ENCODE peak calls at places on chromosomes 5 and 9, in six cellular contexts. L is heart right ventricle, F is breast epithelium, O is hepatocyte, E is cardiac muscle cell, J is BJ. Y is an unnamed sample.

GRCh38 chr5:108216890-108217289 is 165.0 kb downstream of the FBXL17 start:
- DNase-seq in O (peak; percentile 11), E (peak; percentile 53), J (no peak), L (no peak), F (no peak), Y (no peak)

GRCh38 chr5:77850536-77851228 is 74.5 kb upstream of the TBCA start:
- DNase-seq in J (no peak), L (no peak), F (no peak), O (no peak), E (no peak), Y (no peak)

GRCh38 chr5:108521011-108521700 is 139.3 kb upstream of the FBXL17 start:
- DNase-seq in J (no peak), E (no peak), F (no peak), O (no peak), L (no peak), Y (no peak)

GRCh38 chr9:126956929-126957686 is 42.5 kb downstream of the RALGPS1 start:
- DNase-seq in O (peak; percentile 56), J (peak; percentile 22), F (peak; percentile 14), E (peak; percentile 50), L (peak; percentile 38), Y (no peak)

GRCh38 chr5:179553875-179554274 is 3.5 kb downstream of the RUFY1 start:
- DNase-seq in F (peak; percentile 46), L (no peak), E (peak; percentile 65), O (peak; percentile 32), J (no peak), Y (no peak)

GRCh38 chr5:118531276-118531675 is 457.1 kb downstream of the DTWD2 start:
- DNase-seq in E (no peak), J (no peak), L (no peak), O (no peak), F (no peak), Y (no peak)

GRCh38 chr5:56264417-56265025 is 31.4 kb upstream of the ANKRD55 start:
- DNase-seq in L (no peak), O (peak; percentile 55), E (peak; percentile 29), F (no peak), J (no peak), Y (no peak)

GRCh38 chr9:3848445-3849114 is 322.8 kb upstream of the RFX3 start:
- DNase-seq in O (peak; percentile 17), F (peak; percentile 58), J (no peak), L (no peak), E (peak; percentile 39), Y (no peak)

GRCh38 chr5:125045647-125046046 is 299.2 kb upstream of the ZNF608 start:
- DNase-seq in J (no peak), O (no peak), F (no peak), L (no peak), E (no peak), Y (no peak)

GRCh38 chr5:143592648-143593047 is 189.2 kb upstream of the NR3C1 start:
- DNase-seq in L (no peak), E (peak; percentile 60), F (no peak), J (no peak), O (no peak), Y (no peak)

GRCh38 chr5:112420111-112420864 is 1.2 kb upstream of the EPB41L4A start:
- DNase-seq in O (peak; percentile 92), E (peak; percentile 76), L (peak; percentile 86), J (no peak), F (peak; percentile 72), Y (peak; percentile 41)

GRCh38 chr9:14616188-14616982 is 76.8 kb downstream of the ZDHHC21 start:
- DNase-seq in F (no peak), J (peak; percentile 5), E (peak; percentile 85), L (no peak), O (peak; percentile 68), Y (no peak)

GRCh38 chr9:97628668-97629067 is 4.5 kb downstream of the TSTD2 start:
- DNase-seq in L (no peak), J (no peak), E (no peak), F (no peak), O (no peak), Y (no peak)

GRCh38 chr9:74770508-74771261 is 117.0 kb downstream of the TRPM6 start:
- DNase-seq in O (peak; percentile 35), J (no peak), E (peak; percentile 31), F (no peak), L (no peak), Y (no peak)

GRCh38 chr5:55650391-55650790 is 61.7 kb downstream of the SLC38A9 start:
- DNase-seq in L (no peak), F (no peak), O (no peak), J (no peak), E (peak; percentile 83), Y (no peak)

GRCh38 chr9:92752812-92753404 is 11.7 kb downstream of the BICD2 start:
- DNase-seq in J (no peak), E (no peak), F (no peak), L (no peak), O (no peak), Y (no peak)

GRCh38 chr5:176700239-176700847 is 53.1 kb downstream of the TSPAN17 start:
- DNase-seq in E (peak; percentile 12), F (no peak), L (no peak), O (no peak), J (no peak), Y (no peak)

GRCh38 chr9:114025760-114026159 is 52.3 kb downstream of the AMBP start:
- DNase-seq in O (no peak), J (no peak), E (no peak), L (no peak), F (no peak), Y (no peak)

GRCh38 chr5:125630260-125630659 is 792.9 kb upstream of the GRAMD2B start:
- DNase-seq in E (no peak), J (no peak), O (no peak), L (no peak), F (no peak), Y (no peak)

GRCh38 chr9:134551176-134551575 is 90.4 kb upstream of the COL5A1 start:
- DNase-seq in O (no peak), F (no peak), L (no peak), J (no peak), E (no peak), Y (no peak)

GRCh38 chr5:16013334-16014065 is 166.1 kb downstream of the MARCHF11 start:
- DNase-seq in F (no peak), O (no peak), L (no peak), J (no peak), E (no peak), Y (no peak)

GRCh38 chr5:171420429-171421231 is 1.2 kb downstream of the FGF18 start:
- DNase-seq in E (peak; percentile 92), J (peak; percentile 33), O (peak; percentile 87), L (peak; percentile 91), F (peak; percentile 25), Y (peak; percentile 69)

GRCh38 chr9:13278023-13278367 is 1.5 kb downstream of the MPDZ start:
- DNase-seq in E (peak; percentile 71), J (no peak), O (no peak), F (no peak), L (no peak), Y (no peak)
- H3K4me3 ChIP-seq in E (peak overlapping the region; percentile 82), J (peak overlapping the region; percentile 73), O (peak overlapping the region; percentile 54), F (peak overlapping the region; percentile 90), L (peak overlapping the region; percentile 72), Y (peak overlapping the region; percentile 86)

DNA sequence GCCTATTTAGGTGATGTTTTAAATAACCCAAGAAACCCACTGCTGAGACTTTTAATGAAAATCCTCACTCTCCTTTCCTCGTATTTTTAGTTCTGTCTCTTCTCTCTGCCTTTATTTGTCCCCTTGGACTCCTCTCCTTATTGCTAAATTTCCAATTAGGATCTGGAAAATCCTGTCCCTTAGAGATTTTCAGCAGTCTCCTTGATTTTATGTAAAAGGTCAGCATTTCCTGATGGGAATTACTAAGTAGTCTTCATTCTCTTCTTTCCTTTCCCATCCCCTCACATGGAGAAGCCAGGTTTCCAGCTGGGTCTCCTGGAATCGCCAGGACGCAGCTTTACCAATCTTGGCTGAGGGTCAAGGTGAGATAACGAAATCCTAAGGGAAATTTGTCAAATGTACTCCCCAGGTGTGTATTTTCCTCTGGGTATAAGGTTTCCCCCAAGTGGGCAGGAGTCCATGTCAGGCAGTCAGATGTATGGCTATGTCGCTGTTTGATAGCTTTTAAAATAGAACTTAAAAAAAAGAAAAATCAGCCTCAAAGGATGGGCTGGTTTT is 11.7 kb downstream of the STC2 start:
- DNase-seq in J (no peak), O (no peak), L (no peak), E (no peak), F (no peak), Y (no peak)
- H3K4me3 ChIP-seq in J (no peak overlapping the region), O (no peak overlapping the region), L (peak overlapping the region; percentile 26), E (no peak overlapping the region), F (peak overlapping the region; percentile 31), Y (peak overlapping the region; percentile 57)

DNA sequence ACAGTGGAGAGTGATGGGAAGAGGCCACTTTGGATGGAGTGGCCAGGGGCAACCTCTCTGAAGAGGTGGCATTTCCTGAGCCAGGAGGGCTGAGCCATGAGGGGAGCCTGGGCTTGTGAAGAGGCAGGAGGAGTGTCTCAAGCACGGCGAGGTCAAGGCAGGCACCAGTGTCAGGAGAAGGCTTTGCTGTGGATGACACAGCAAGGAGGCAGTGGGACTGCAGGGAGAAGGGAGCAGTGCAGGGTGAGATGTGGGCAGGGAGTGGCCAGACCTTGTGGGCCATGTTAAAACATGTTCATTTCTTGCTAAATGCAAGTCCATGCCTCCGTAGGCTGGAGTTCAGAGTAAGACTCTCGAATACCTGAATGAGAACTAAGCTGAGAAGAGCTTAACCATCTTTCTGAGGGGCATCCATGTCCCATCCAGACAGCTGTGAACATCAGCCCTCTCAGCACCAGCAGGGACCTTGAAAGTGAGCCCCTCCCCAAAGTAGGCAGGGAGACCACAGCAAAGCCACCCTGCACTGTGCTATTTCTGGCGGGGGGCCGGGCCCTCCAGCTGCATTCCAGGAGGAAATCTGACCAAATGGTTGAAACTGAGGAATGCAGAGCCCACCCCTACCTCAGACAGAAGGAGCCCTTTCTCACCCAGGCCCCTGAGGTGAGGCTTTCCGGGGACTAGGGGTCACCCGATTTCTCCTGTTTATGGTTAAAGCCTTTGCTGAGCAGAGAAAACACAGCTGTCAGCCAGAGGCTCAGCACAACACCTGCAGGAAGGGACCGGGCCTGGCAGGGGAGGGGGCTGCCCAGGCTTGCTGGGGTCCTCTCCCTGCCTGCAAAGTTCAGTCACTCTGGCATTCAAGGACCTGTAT is 16.1 kb upstream of the ARSI start:
- DNase-seq in O (no peak), E (no peak), J (no peak), L (no peak), F (no peak), Y (no peak)
- H3K4me3 ChIP-seq in O (no peak overlapping the region), E (no peak overlapping the region), J (no peak overlapping the region), L (no peak overlapping the region), F (no peak overlapping the region), Y (no peak overlapping the region)

DNA sequence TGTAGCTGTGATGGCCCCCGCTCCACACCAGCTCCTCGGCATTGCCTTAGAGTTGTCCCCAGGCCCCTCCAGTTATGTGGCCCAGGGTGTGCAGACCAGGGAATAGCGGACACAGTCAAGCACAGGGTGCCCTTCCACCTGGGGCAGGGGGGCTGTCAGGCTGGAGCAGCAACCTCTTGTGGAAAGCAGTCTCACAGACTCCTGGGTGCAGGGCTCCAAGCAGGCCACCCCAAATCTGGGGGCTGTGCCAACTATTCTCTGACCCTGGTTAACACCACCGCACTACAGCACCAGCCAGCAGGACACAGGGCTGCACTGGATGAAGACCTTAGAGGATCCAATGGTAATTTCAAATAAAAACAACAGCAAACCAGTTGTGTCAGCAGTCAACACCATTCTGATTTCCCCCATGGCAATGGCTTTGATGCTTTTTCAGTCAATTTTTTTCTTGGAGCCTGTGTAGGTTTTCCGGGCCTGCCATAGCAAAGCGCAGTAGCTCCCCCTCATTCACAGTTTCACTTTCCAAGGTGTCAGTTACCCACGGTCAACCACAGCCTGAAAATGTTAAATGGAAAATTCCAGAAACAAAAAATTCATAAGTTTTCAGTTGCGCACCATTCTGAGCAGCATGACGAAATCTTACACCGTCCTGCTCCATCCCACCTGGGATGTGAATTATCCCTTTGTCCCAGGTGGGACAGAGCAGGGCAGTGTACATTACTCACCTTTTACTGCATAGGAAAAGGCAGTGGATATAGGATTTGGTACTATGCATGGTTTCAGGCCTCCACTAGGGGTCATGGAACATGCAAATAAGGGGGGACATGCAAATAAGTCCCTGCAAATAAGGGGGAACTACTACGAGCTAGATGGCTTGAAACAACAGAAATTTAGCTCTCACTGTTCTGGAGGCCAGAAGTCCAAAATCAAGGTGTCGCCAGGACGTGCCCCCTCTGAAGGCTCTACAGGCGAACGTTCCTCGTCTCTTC is 49.0 kb downstream of the C5orf15 start:
- DNase-seq in E (no peak), J (no peak), O (no peak), F (no peak), L (no peak), Y (no peak)
- H3K4me3 ChIP-seq in E (no peak overlapping the region), J (no peak overlapping the region), O (no peak overlapping the region), F (no peak overlapping the region), L (no peak overlapping the region), Y (no peak overlapping the region)